ENCODE peak calls at places on chromosomes 12 and 14, in seven cellular contexts. D is RCC 7860, C is HuH-7, T is HEK293T, O is B cell, S is SW 1271, X is NCI-H2081. N is an unnamed sample.
A peak's percentile ranks its signal among the peaks of the same experiment; 100 is the strongest.

GRCh38 chr12:52239767-52240166 is 6.7 kb downstream of the KRT7 start:
- DNase-seq in O (no peak), C (no peak), D (no peak), S (no peak), T (no peak), X (no peak), N (no peak)

GRCh38 chr14:81221579-81222102 is 882 bp upstream of the GTF2A1 start:
- DNase-seq in C (no peak), T (no peak), S (no peak), X (no peak), D (no peak), O (no peak), N (no peak)

GRCh38 chr14:51929156-51929555 is 60.2 kb upstream of the RTRAF start:
- DNase-seq in O (no peak), C (no peak), X (no peak), S (no peak), T (no peak), D (no peak), N (no peak)

GRCh38 chr12:72133497-72134055 is 138.6 kb upstream of the TRHDE start:
- DNase-seq in S (no peak), T (no peak), D (no peak), X (no peak), C (no peak), O (no peak), N (no peak)

GRCh38 chr12:110248096-110248447 is 33.0 kb upstream of the ATP2A2 start:
- DNase-seq in O (no peak), D (no peak), X (no peak), T (no peak), C (no peak), S (no peak), N (no peak)

GRCh38 chr14:94517248-94517640 is 8.0 kb upstream of the SERPINA12 start:
- DNase-seq in D (no peak), S (no peak), C (no peak), T (no peak), O (no peak), X (no peak), N (no peak)

GRCh38 chr12:6863033-6863432 is 4.3 kb upstream of the TPI1 start:
- DNase-seq in T (no peak), O (no peak), X (no peak), S (no peak), D (no peak), C (no peak), N (no peak)

GRCh38 chr14:58055497-58055896 is 96.5 kb downstream of the ARMH4 start:
- DNase-seq in D (no peak), O (no peak), X (no peak), C (no peak), T (no peak), S (no peak), N (no peak)

GRCh38 chr14:50772361-50772760 is 58.6 kb downstream of the NIN start:
- DNase-seq in C (no peak), D (no peak), T (no peak), X (no peak), O (no peak), S (no peak), N (no peak)

GRCh38 chr12:107600596-107601144 is 84.9 kb upstream of the PWP1 start:
- DNase-seq in O (no peak), D (no peak), C (no peak), T (no peak), X (no peak), S (no peak), N (no peak)

GRCh38 chr12:42873401-42873800 is 283.9 kb upstream of the PRICKLE1 start:
- DNase-seq in C (no peak), D (no peak), X (no peak), O (no peak), S (no peak), T (no peak), N (no peak)

GRCh38 chr12:68786929-68787328 is 21.0 kb upstream of the MDM2 start:
- DNase-seq in D (no peak), T (no peak), O (no peak), S (no peak), X (no peak), C (no peak), N (no peak)

GRCh38 chr14:61965030-61965745 is 203.0 kb downstream of the SNAPC1 start:
- DNase-seq in T (no peak), O (no peak), X (no peak), S (no peak), D (no peak), C (no peak), N (no peak)

GRCh38 chr12:116539361-116539771 is 19.8 kb upstream of the MAP1LC3B2 start:
- DNase-seq in X (no peak), T (no peak), C (no peak), O (no peak), S (no peak), D (no peak), N (no peak)

GRCh38 chr12:123064356-123064755 is 83.9 kb downstream of the ARL6IP4 start:
- DNase-seq in O (no peak), T (no peak), D (no peak), C (no peak), X (no peak), S (no peak), N (no peak)

GRCh38 chr12:109555431-109556315 is 17.6 kb downstream of the MMAB start:
- DNase-seq in X (peak; percentile 13), S (no peak), C (no peak), T (no peak), O (no peak), D (no peak), N (no peak)

GRCh38 chr12:12927211-12928079 is 24.5 kb downstream of the GPRC5D start:
- DNase-seq in C (peak; percentile 80), T (no peak), S (peak; percentile 78), D (peak; percentile 88), X (peak; percentile 87), O (peak; percentile 76), N (peak; percentile 40)

GRCh38 chr14:23160924-23161522 is 22.4 kb downstream of the SLC7A8 start:
- DNase-seq in D (peak; percentile 22), S (no peak), X (no peak), O (no peak), C (no peak), T (no peak), N (no peak)

GRCh38 chr12:5912437-5913334 is 32.4 kb downstream of the ANO2 start:
- DNase-seq in X (no peak), T (peak; percentile 50), S (no peak), O (no peak), D (no peak), C (peak; percentile 46), N (no peak)

N was measured in pulmonary artery endothelial cell.